ENCODE peak calls at places on chromosomes 1 and 21, in seven cellular contexts. C is thyroid gland, A is fibroblast of villous mesenchyme, S is A549, F is left lung, E is stomach, U is IMR-90. K is an unnamed sample.

GRCh38 chr1:64861611-64862010 is 104.7 kb downstream of the JAK1 start:
- DNase-seq in S (no peak), A (peak), E (peak), U (peak), C (peak), F (peak), K (peak)

GRCh38 chr1:53605181-53605580 is 133.8 kb downstream of the GLIS1 start:
- DNase-seq in C (no peak), A (no peak), F (peak), E (no peak), U (no peak), S (no peak), K (no peak)

GRCh38 chr1:36465731-36466369 is 1.7 kb upstream of the MRPS15 start:
- DNase-seq in U (no peak), C (no peak), A (no peak), F (no peak), E (no peak), S (no peak), K (peak)

GRCh38 chr1:36099681-36100341 is 11.1 kb downstream of the ADPRS start:
- DNase-seq in C (peak), S (peak), F (peak), U (peak), E (peak), A (peak), K (peak)

GRCh38 chr21:45640888-45641479 is 2.5 kb upstream of the PCBP3 start:
- DNase-seq in E (no peak), C (no peak), A (peak), S (no peak), U (peak), F (no peak), K (peak)

GRCh38 chr1:119713538-119714456 is 2.1 kb downstream of the PHGDH start:
- DNase-seq in A (no peak), S (no peak), U (peak), F (no peak), E (no peak), C (no peak), K (peak)

GRCh38 chr21:38806942-38807284 is 1.2 kb downstream of the ETS2 start:
- DNase-seq in C (no peak), E (no peak), S (no peak), A (no peak), U (peak), F (no peak), K (peak)

GRCh38 chr1:85580046-85580411 is 532 bp upstream of the CCN1 start:
- DNase-seq in A (peak), F (no peak), U (peak), E (no peak), S (peak), C (peak), K (peak)

GRCh38 chr1:81756872-81757271 is 43.9 kb upstream of the ADGRL2 start:
- DNase-seq in C (no peak), F (no peak), A (peak), U (peak), S (no peak), E (no peak), K (peak)

GRCh38 chr1:21818661-21819060 is 6.6 kb downstream of the LDLRAD2 start:
- DNase-seq in C (no peak), S (peak), E (peak), F (no peak), U (no peak), A (no peak), K (peak)

GRCh38 chr21:33299181-33299752 is 25.5 kb upstream of the IFNAR1 start:
- DNase-seq in F (no peak), E (no peak), C (no peak), U (no peak), S (no peak), A (no peak), K (no peak)

GRCh38 chr1:16236091-16236494 is 890 bp downstream of the CPLANE2 start:
- DNase-seq in S (peak), C (peak), U (peak), F (no peak), E (peak), A (peak), K (no peak)

GRCh38 chr1:196558424-196558823 is 49.8 kb downstream of the KCNT2 start:
- DNase-seq in F (no peak), U (peak), S (peak), A (peak), C (no peak), E (no peak), K (peak)

GRCh38 chr1:175840787-175841186 is 97.4 kb upstream of the TNR start:
- DNase-seq in F (no peak), C (no peak), U (no peak), S (no peak), E (no peak), A (no peak), K (no peak)

DNA sequence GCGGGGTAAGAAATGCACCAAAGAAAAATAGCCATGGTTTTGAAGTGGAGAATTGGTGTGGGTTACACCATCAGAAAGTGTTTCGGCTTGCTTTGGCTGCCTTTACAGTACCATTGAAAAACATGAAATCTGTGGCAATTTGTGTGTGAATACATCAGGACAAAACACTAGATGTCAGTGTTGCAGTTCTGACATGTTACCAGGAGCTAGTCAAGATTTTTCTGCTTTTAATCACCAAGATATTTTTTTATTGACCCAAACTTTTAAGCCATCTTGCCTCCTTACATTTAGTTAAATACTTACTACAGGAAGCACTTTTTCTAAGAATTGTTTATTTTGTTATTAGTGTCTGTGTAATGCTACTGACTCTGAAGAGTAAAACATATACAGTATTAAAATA is 14.3 kb downstream of the RRP15 start:
- DNase-seq in U (peak), A (peak), F (no peak), C (no peak), E (no peak), S (peak), K (peak)
- TF ChIP-seq CTCF in U (peak), A (peak), F (peak), C (no peak), E (no peak), S (peak), K (peak)

GRCh38 chr1:229378586-229379442 is 36.0 kb upstream of the CCSAP start:
- DNase-seq in U (no peak), A (no peak), S (no peak), C (no peak), E (no peak), F (no peak), K (no peak)
- H3K4me3 ChIP-seq in U (no peak), A (no peak), S (no peak), C (no peak), E (no peak), F (no peak), K (no peak)

GRCh38 chr1:209363112-209363511 is 220.4 kb upstream of the CAMK1G start:
- DNase-seq in E (no peak), C (no peak), F (no peak), A (no peak), U (no peak), S (no peak), K (no peak)
- TF ChIP-seq CTCF in E (no peak), C (no peak), F (no peak), A (no peak), U (no peak), S (no peak), K (no peak)

GRCh38 chr21:16425297-16425696 is 695.5 kb downstream of the USP25 start:
- DNase-seq in U (no peak), S (no peak), F (no peak), A (no peak), E (no peak), C (no peak), K (peak)
- H3K4me3 ChIP-seq in U (no peak), S (no peak), F (no peak), A (no peak), E (no peak), C (no peak), K (no peak)

GRCh38 chr1:163820190-163820589 is 498.4 kb downstream of the NUF2 start:
- DNase-seq in F (no peak), A (no peak), U (no peak), C (no peak), S (no peak), E (no peak), K (peak)

GRCh38 chr1:163821679-163822078 is 499.9 kb downstream of the NUF2 start:
- DNase-seq in A (no peak), F (no peak), C (no peak), S (no peak), U (no peak), E (no peak), K (no peak)

GRCh38 chr1:163824006-163824405 is 502.3 kb downstream of the NUF2 start:
- DNase-seq in S (no peak), U (peak), C (no peak), E (no peak), F (peak), A (peak), K (peak)

GRCh38 chr1:163822933-163823511 is 501.3 kb downstream of the NUF2 start:
- DNase-seq in S (no peak), A (no peak), E (no peak), F (no peak), C (no peak), U (no peak), K (peak)

GRCh38 chr1:163820748-163821147 is 499.0 kb downstream of the NUF2 start:
- DNase-seq in U (no peak), C (no peak), A (peak), S (no peak), E (no peak), F (no peak), K (peak)
- TF ChIP-seq CTCF in U (no peak), C (no peak), A (peak), S (peak), E (no peak), F (peak), K (peak)

DNA sequence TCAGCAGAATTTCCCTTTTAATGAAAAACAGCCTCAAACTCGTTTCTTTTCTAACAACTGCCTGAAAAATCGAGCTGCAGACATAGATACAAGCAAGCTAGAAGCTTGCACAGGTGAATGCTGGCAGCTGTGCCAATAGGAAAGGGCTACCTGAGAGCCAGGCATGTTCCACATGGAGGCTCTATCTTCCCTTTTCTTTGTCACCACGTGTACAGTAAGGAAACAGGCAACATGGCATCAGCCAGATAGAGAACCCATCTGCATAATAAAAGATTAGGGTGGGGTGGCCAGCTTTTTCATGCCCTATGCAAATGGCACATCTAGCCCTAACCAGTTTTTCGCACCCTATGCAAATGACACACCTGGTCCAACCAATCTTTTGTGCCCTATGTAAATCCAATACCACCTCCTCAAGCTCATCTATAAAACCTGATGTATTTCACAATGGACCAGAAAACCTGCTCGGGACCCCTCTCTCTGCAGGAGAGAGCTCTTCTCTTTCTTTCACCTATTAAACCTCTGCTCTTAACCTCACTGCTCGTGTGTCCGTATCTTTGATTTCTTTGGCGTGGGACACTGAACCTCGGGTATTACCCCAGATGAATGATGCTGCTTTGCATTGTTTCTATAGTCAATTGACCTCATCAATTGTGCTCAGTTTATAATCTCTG is 94.0 kb downstream of the SLC30A10 start:
- DNase-seq in A (no peak), S (no peak), E (no peak), U (no peak), C (no peak), F (no peak), K (no peak)
- H3K4me3 ChIP-seq in A (no peak), S (no peak), E (no peak), U (no peak), C (no peak), F (no peak), K (no peak)

DNA sequence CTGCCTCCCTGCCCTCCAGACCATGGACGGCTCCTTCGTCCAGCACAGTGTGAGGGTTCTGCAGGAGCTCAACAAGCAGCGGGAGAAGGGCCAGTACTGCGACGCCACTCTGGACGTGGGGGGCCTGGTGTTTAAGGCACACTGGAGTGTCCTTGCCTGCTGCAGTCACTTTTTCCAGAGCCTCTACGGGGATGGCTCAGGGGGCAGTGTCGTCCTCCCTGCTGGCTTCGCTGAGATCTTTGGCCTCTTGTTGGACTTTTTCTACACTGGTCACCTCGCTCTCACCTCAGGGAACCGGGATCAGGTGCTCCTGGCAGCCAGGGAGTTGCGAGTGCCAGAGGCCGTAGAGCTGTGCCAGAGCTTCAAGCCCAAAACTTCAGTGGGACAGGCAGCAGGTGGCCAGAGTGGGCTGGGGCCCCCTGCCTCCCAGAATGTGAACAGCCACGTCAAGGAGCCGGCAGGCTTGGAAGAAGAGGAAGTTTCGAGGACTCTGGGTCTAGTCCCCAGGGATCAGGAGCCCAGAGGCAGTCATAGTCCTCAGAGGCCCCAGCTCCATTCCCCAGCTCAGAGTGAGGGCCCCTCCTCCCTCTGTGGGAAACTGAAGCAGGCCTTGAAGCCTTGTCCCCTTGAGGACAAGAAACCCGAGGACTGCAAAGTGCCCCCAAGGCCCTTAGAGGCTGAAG is 935 bp downstream of the ZBTB48 start:
- DNase-seq in U (no peak), E (no peak), C (no peak), F (no peak), S (no peak), A (peak), K (no peak)
- TF ChIP-seq CTCF in U (no peak), E (no peak), C (no peak), F (no peak), S (no peak), A (peak), K (peak)

DNA sequence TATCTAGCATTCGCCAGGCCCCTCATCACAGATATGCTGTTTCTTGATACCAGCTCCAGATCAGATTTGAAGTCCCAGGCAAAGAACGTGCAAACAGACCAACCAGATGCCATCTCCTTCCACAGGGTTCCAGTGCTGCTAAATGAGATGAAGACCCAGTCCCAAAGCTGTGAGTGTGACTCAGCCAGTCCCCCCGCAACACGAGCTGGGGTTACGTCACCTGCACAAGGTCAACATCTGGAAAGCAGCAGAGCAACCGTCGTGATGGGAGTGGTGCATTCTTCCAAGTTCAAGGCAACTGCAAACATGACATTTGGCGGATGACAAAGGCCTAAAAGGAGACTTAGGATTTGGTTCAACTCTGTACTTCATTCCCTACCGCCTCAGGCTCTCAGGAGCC is 69.6 kb upstream of the TIAM1 start:
- DNase-seq in S (no peak), F (no peak), U (no peak), C (no peak), E (no peak), A (no peak), K (no peak)
- H3K4me3 ChIP-seq in S (no peak), F (no peak), U (no peak), C (no peak), E (no peak), A (no peak), K (no peak)

K was measured in fibroblast of the aortic adventitia.